ENCODE peak calls at places on chromosomes 12 and 14, in six cellular contexts. F, S, V, M, Y and C are unnamed samples.

GRCh38 chr14:87434011-87434410 is 559.0 kb downstream of the GALC start:
- DNase-seq in M (no peak), S (no peak), Y (no peak), F (no peak), V (no peak), C (no peak)

GRCh38 chr12:110282956-110283817 is 2.1 kb downstream of the ATP2A2 start:
- DNase-seq in M (no peak), F (no peak), V (no peak), S (no peak), Y (no peak), C (no peak)

GRCh38 chr12:53379389-53380103 is 430 bp upstream of the SP1 start:
- DNase-seq in V (peak; percentile 100), F (peak; percentile 100), S (peak; percentile 99), M (peak; percentile 89), Y (peak; percentile 95), C (no peak)

GRCh38 chr14:104724981-104725771 is 1.1 kb downstream of the ADSS1 start:
- DNase-seq in V (no peak), M (peak; percentile 45), Y (peak; percentile 59), S (no peak), F (peak; percentile 63), C (no peak)

GRCh38 chr14:31206536-31207286 is 882 bp downstream of the HECTD1 start:
- DNase-seq in S (peak; percentile 43), M (peak; percentile 64), Y (peak; percentile 31), F (peak; percentile 30), V (no peak), C (peak; percentile 55)

GRCh38 chr12:121805800-121806555 is 2.2 kb downstream of the SETD1B start:
- DNase-seq in F (no peak), M (no peak), V (no peak), Y (no peak), S (peak; percentile 54), C (peak; percentile 15)

GRCh38 chr12:29426516-29426915 is 45.5 kb upstream of the ERGIC2 start:
- DNase-seq in Y (no peak), F (no peak), V (no peak), S (no peak), M (no peak), C (no peak)

GRCh38 chr14:89618821-89619551 is 202.0 kb upstream of the FOXN3 start:
- DNase-seq in Y (peak; percentile 73), M (peak; percentile 72), S (peak; percentile 76), F (peak; percentile 69), V (peak; percentile 24), C (peak; percentile 70)

GRCh38 chr12:106481246-106481645 is 101.6 kb upstream of the RFX4 start:
- DNase-seq in V (no peak), F (no peak), M (no peak), S (no peak), Y (no peak), C (no peak)

DNA sequence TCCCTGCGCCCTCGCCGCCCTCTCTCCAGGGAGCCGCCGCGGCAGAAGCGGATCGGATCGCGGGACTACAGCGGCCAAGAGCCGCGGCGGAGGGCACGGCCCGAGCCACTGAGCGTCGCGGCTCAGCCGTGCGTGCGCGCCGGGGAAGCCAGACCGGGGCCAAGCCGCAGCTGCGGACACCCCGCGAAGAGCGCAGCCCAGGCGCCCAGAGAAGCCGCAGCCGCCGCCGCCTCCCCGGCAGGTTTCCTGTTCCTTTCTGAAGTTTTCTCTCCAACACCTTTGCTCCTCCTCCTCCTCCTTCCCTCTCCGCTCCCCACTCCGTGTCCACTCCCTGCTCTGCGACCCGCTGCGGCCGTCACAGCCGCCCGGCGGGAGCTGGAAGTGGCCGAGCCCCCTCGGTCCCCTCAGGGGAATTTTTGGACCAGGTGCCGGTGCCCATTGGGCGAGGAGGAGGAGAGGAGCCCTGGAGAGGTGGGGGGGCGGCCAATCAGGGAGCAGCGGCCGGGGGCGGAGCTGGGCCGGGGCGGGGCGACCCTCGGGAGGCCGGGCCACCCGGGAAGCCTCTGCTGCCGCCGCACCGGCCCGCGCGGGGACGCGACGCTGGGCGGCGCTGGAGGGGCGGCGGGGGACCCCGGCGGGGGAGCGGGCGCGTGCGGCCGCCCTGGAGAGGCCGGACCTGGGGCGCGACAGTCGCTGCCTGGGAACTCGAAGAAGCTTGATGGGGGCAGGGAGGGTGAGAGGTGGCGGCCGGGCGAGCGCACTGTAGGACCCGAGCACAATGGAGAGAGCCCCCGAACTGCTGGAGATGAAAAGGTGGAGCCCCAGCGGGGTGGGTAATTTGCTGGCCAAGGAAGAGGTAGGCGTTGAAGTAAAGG is at the start of gene ITPR2:
- DNase-seq in F (peak; percentile 80), M (peak; percentile 93), V (peak; percentile 95), Y (peak; percentile 93), S (peak; percentile 88), C (peak; percentile 89)
- TF ChIP-seq CTCF in F (no peak), M (no peak), V (peak; percentile 59), Y (no peak), S (no peak), C (peak; percentile 22)

DNA sequence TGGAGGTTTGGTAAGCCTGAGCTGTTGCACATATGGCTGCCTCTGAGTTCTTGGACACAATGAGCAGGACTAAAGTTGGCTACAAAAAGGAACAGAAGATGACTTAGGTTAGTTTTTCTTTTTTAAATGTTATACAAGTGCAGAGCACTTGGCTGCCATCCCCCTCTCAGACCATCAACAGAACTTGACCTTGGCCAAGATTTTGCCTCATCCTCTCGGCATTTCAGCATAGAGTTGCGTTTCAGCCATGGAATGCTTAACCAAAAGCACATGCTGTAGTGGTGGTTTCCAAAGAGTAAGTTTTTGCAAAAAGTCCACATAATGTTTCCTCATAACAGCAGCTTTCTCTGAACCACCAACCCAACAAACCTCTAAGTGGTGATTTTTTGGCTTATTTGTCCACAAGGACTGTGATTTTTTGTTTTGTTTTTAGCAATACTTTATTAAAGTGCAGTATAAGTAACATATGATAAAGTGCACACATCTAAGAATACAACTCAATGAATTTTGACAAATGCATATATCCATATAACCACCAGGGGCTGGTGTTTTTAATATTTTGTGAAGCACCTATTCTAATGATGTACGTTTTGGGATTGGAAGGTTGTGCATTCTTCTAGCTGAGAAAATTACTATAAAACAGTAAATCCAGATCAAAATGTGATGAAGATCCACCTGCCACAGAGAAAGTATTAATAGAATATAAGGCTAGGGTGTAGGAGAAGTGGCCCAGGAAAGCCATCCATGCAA is 12.1 kb upstream of the GALNT16 start:
- DNase-seq in Y (no peak), F (peak; percentile 95), M (no peak), S (no peak), V (peak; percentile 87), C (no peak)
- TF ChIP-seq CTCF in Y (no peak), F (peak; percentile 32), M (peak; percentile 74), S (no peak), V (peak; percentile 24), C (no peak)

GRCh38 chr12:94714378-94714777 is 64.0 kb upstream of the TMCC3 start:
- DNase-seq in M (no peak), Y (no peak), S (no peak), F (peak; percentile 58), V (no peak), C (no peak)

GRCh38 chr12:94706250-94706661 is 55.9 kb upstream of the TMCC3 start:
- DNase-seq in F (no peak), Y (no peak), M (no peak), S (no peak), V (no peak), C (no peak)

GRCh38 chr12:94712852-94713545 is 62.6 kb upstream of the TMCC3 start:
- DNase-seq in V (no peak), F (no peak), S (no peak), Y (no peak), M (no peak), C (no peak)

GRCh38 chr12:94707892-94708291 is 57.5 kb upstream of the TMCC3 start:
- DNase-seq in F (peak; percentile 83), M (peak; percentile 41), V (peak; percentile 78), S (no peak), Y (no peak), C (no peak)

DNA sequence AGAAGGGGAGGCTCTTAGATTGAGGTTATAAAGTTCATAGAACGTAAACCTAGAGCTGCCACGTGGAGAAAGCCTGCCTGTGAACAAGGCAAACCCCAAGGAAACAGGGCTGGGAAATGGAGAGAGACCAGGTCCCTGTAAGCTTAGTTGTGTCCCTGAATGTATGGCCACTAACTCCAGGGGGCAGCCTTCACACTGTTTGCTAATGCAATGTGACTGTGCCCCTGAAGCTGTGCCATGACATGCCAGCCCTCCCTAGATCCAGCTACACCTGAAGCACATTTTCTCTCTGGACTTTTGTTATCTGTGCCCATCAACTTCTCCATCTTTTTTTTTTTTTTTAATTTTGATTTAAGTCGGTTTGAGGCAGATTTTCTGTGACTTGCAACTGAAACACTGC is 60.6 kb upstream of the TMCC3 start:
- DNase-seq in Y (peak; percentile 49), S (peak; percentile 26), F (peak; percentile 13), M (no peak), V (no peak), C (no peak)
- TF ChIP-seq CTCF in Y (no peak), S (no peak), F (peak; percentile 43), M (no peak), V (no peak), C (peak; percentile 32)

GRCh38 chr12:23210573-23210972 is 585.6 kb downstream of the ETNK1 start:
- DNase-seq in S (no peak), F (no peak), M (no peak), V (no peak), Y (peak; percentile 20), C (no peak)
- TF ChIP-seq CTCF in S (no peak), F (no peak), M (no peak), V (no peak), Y (no peak), C (no peak)

GRCh38 chr12:31362759-31363415 is 36.9 kb upstream of the SINHCAF start:
- DNase-seq in S (no peak), Y (peak; percentile 47), F (no peak), V (no peak), M (no peak), C (peak; percentile 17)
- TF ChIP-seq CTCF in S (no peak), Y (no peak), F (no peak), V (peak; percentile 21), M (no peak), C (no peak)

GRCh38 chr12:116863275-116863767 is 17.9 kb downstream of the HRK start:
- DNase-seq in V (no peak), F (peak; percentile 34), Y (peak; percentile 79), M (no peak), S (no peak), C (no peak)
- TF ChIP-seq CTCF in V (no peak), F (peak; percentile 56), Y (peak; percentile 90), M (no peak), S (peak; percentile 18), C (peak; percentile 26)

DNA sequence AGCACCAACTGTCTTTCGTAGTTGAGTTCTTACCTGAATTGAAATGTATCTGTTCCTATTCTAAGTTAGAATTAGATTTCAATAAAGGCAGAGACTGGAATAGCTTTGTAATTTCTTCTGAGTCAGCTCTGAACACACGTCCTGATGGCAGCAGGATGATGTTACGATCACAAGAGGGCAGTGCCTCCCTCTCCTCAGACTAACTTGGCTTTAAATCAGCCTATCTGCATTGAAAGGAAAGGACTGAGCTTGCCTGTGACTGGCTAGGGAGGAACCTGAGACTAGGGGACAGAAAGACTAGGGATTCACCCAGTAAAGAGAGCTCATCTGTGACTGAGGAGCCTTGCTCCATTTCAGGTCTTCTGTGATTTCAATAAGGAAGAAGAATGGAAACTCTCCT is 323.7 kb upstream of the OR4E1 start:
- DNase-seq in M (no peak), Y (peak; percentile 39), S (peak; percentile 47), V (no peak), F (no peak), C (no peak)
- TF ChIP-seq CTCF in M (no peak), Y (no peak), S (peak; percentile 27), V (no peak), F (no peak), C (no peak)